ENCODE peak calls at places on chromosomes 7 and 10, in nine cellular contexts. A, F, U, L, G, R, Z, C and W are unnamed samples.

GRCh38 chr10:131354380-131354779 is 42.9 kb upstream of the TCERG1L start:
- DNase-seq in U (peak; percentile 2), A (no peak), L (no peak), C (no peak), Z (no peak), G (no peak), F (no peak), R (peak; percentile 57), W (no peak)

GRCh38 chr10:59432207-59432900 is 70.0 kb upstream of the FAM13C start:
- DNase-seq in F (peak; percentile 58), Z (no peak), U (no peak), G (no peak), R (peak; percentile 4), C (no peak), L (no peak), A (no peak), W (no peak)

GRCh38 chr10:21532694-21533576 is 1.1 kb upstream of the MLLT10 start:
- DNase-seq in U (no peak), R (no peak), C (no peak), A (no peak), G (no peak), F (peak; percentile 33), Z (no peak), L (no peak), W (no peak)

GRCh38 chr10:97483526-97483925 is 14.7 kb downstream of the MMS19 start:
- DNase-seq in U (no peak), L (no peak), Z (no peak), F (no peak), C (no peak), G (no peak), R (no peak), A (no peak), W (no peak)

GRCh38 chr7:22357311-22358175 is 589 bp upstream of the RAPGEF5 start:
- DNase-seq in Z (no peak), C (no peak), R (peak; percentile 48), A (no peak), L (no peak), G (peak; percentile 55), U (no peak), F (peak; percentile 71), W (no peak)

GRCh38 chr7:23956769-23957556 is 246.9 kb downstream of the STK31 start:
- DNase-seq in Z (no peak), R (no peak), U (no peak), A (no peak), G (no peak), F (peak; percentile 15), L (no peak), C (no peak), W (no peak)

GRCh38 chr7:97971120-97971989 is 18.6 kb downstream of the OCM2 start:
- DNase-seq in G (peak; percentile 38), F (peak; percentile 39), R (peak; percentile 2), L (peak; percentile 10), Z (peak; percentile 54), U (no peak), A (no peak), C (no peak), W (no peak)

GRCh38 chr10:16788778-16789177 is 28.4 kb downstream of the RSU1 start:
- DNase-seq in Z (no peak), A (no peak), R (no peak), F (no peak), L (no peak), U (no peak), G (no peak), C (no peak), W (no peak)

GRCh38 chr7:108244110-108244509 is 113.9 kb upstream of the LAMB4 start:
- DNase-seq in U (no peak), L (no peak), Z (no peak), R (no peak), G (no peak), C (no peak), A (no peak), F (no peak), W (no peak)

GRCh38 chr7:136998495-136998894 is 130.0 kb downstream of the CHRM2 start:
- DNase-seq in U (no peak), A (no peak), Z (no peak), G (no peak), C (no peak), R (no peak), L (no peak), F (peak; percentile 45), W (no peak)

GRCh38 chr7:7706101-7706511 is 12.3 kb downstream of the RPA3 start:
- DNase-seq in A (no peak), L (no peak), F (no peak), G (no peak), C (no peak), R (no peak), Z (no peak), U (no peak), W (no peak)

GRCh38 chr7:86643478-86644281 is at the start of gene GRM3:
- DNase-seq in F (peak; percentile 0), G (peak; percentile 21), U (no peak), Z (no peak), L (no peak), R (peak; percentile 90), C (no peak), A (no peak), W (peak; percentile 81)

GRCh38 chr7:116497708-116498107 is 1.8 kb upstream of the CAV2 start:
- DNase-seq in U (no peak), F (no peak), R (no peak), L (no peak), A (no peak), C (no peak), G (no peak), Z (no peak), W (no peak)

GRCh38 chr10:119104653-119105024 is 726 bp downstream of the DENND10 start:
- DNase-seq in F (peak; percentile 17), U (no peak), Z (no peak), L (peak; percentile 13), G (peak; percentile 13), C (no peak), A (no peak), R (peak; percentile 63), W (no peak)

GRCh38 chr10:3478632-3479240 is 306.2 kb upstream of the PITRM1 start:
- DNase-seq in F (no peak), L (no peak), R (no peak), Z (no peak), U (no peak), C (no peak), G (no peak), A (no peak), W (no peak)

GRCh38 chr10:31774291-31774900 is 154.2 kb downstream of the ARHGAP12 start:
- DNase-seq in C (no peak), Z (no peak), L (no peak), R (peak; percentile 89), A (no peak), U (no peak), G (no peak), F (peak; percentile 45), W (no peak)

GRCh38 chr10:12729885-12730284 is 271.6 kb downstream of the CCDC3 start:
- DNase-seq in F (no peak), L (peak; percentile 17), Z (no peak), R (no peak), U (no peak), C (no peak), G (no peak), A (no peak), W (no peak)

GRCh38 chr7:91636129-91636724 is 244.3 kb downstream of the MTERF1 start:
- DNase-seq in F (no peak), L (no peak), Z (no peak), U (no peak), C (no peak), G (peak; percentile 38), A (no peak), R (no peak), W (no peak)